ENCODE peak calls at places on chromosomes 7 and 10, in eight cellular contexts. One of them, this sample, is unnamed.

GRCh38 chr7:90111-91063 is 102.0 kb upstream of the FAM20C start:
- DNase-seq in mucosa of gallbladder: no peak
- DNase-seq in Ammon's horn: no peak
- DNase-seq in GM23338: no peak
- DNase-seq in CD8-positive, alpha-beta T cell: no peak
- DNase-seq in mesenteric fat pad: no peak
- DNase-seq in kidney glomerular epithelial cell: no peak
- DNase-seq in sigmoid colon: peak; percentile 65
- DNase-seq in this sample: peak; percentile 89

GRCh38 chr10:2137549-2138174 is 400.3 kb upstream of the ADARB2 start:
- DNase-seq in Ammon's horn: peak; percentile 17
- DNase-seq in mesenteric fat pad: no peak
- DNase-seq in kidney glomerular epithelial cell: peak; percentile 32
- DNase-seq in CD8-positive, alpha-beta T cell: no peak
- DNase-seq in mucosa of gallbladder: no peak
- DNase-seq in GM23338: peak; percentile 77
- DNase-seq in sigmoid colon: no peak
- DNase-seq in this sample: no peak

GRCh38 chr10:17676919-17677318 is 33.0 kb downstream of the STAM start:
- DNase-seq in mesenteric fat pad: no peak
- DNase-seq in CD8-positive, alpha-beta T cell: no peak
- DNase-seq in kidney glomerular epithelial cell: no peak
- DNase-seq in sigmoid colon: no peak
- DNase-seq in mucosa of gallbladder: no peak
- DNase-seq in GM23338: no peak
- DNase-seq in Ammon's horn: no peak
- DNase-seq in this sample: no peak

GRCh38 chr7:132065973-132066611 is 509.7 kb upstream of the PODXL start:
- DNase-seq in GM23338: no peak
- DNase-seq in Ammon's horn: peak; percentile 29
- DNase-seq in mesenteric fat pad: no peak
- DNase-seq in kidney glomerular epithelial cell: no peak
- DNase-seq in CD8-positive, alpha-beta T cell: no peak
- DNase-seq in mucosa of gallbladder: no peak
- DNase-seq in sigmoid colon: no peak
- DNase-seq in this sample: peak; percentile 18

GRCh38 chr7:130910949-130911944 is 177.2 kb upstream of the KLF14 start:
- DNase-seq in mesenteric fat pad: no peak
- DNase-seq in kidney glomerular epithelial cell: peak; percentile 72
- DNase-seq in sigmoid colon: no peak
- DNase-seq in GM23338: peak; percentile 76
- DNase-seq in Ammon's horn: no peak
- DNase-seq in mucosa of gallbladder: no peak
- DNase-seq in CD8-positive, alpha-beta T cell: peak; percentile 27
- DNase-seq in this sample: peak; percentile 79

GRCh38 chr7:30650455-30650854 is 31.8 kb downstream of the CRHR2 start:
- DNase-seq in kidney glomerular epithelial cell: no peak
- DNase-seq in GM23338: peak; percentile 36
- DNase-seq in CD8-positive, alpha-beta T cell: peak; percentile 40
- DNase-seq in mucosa of gallbladder: no peak
- DNase-seq in Ammon's horn: no peak
- DNase-seq in mesenteric fat pad: peak; percentile 37
- DNase-seq in sigmoid colon: peak; percentile 36
- DNase-seq in this sample: no peak

GRCh38 chr10:84194424-84195043 is at the start of gene CDHR1:
- DNase-seq in GM23338: peak; percentile 85
- DNase-seq in Ammon's horn: peak; percentile 50
- DNase-seq in CD8-positive, alpha-beta T cell: peak; percentile 68
- DNase-seq in sigmoid colon: peak; percentile 60
- DNase-seq in mucosa of gallbladder: no peak
- DNase-seq in mesenteric fat pad: no peak
- DNase-seq in kidney glomerular epithelial cell: peak; percentile 27
- DNase-seq in this sample: peak; percentile 15

GRCh38 chr7:129069021-129069420 is 14.1 kb upstream of the TNPO3 start:
- DNase-seq in mesenteric fat pad: no peak
- DNase-seq in Ammon's horn: no peak
- DNase-seq in sigmoid colon: no peak
- DNase-seq in GM23338: no peak
- DNase-seq in kidney glomerular epithelial cell: no peak
- DNase-seq in CD8-positive, alpha-beta T cell: no peak
- DNase-seq in mucosa of gallbladder: no peak
- DNase-seq in this sample: no peak

GRCh38 chr10:129761166-129761565 is 202.9 kb downstream of the EBF3 start:
- DNase-seq in mucosa of gallbladder: no peak
- DNase-seq in GM23338: no peak
- DNase-seq in mesenteric fat pad: peak; percentile 67
- DNase-seq in sigmoid colon: no peak
- DNase-seq in kidney glomerular epithelial cell: no peak
- DNase-seq in Ammon's horn: no peak
- DNase-seq in CD8-positive, alpha-beta T cell: peak; percentile 44
- DNase-seq in this sample: no peak

GRCh38 chr7:138186951-138187351 is 110.7 kb downstream of the AKR1D1 start:
- DNase-seq in GM23338: no peak
- DNase-seq in sigmoid colon: no peak
- DNase-seq in mucosa of gallbladder: no peak
- DNase-seq in kidney glomerular epithelial cell: peak; percentile 98
- DNase-seq in CD8-positive, alpha-beta T cell: no peak
- DNase-seq in Ammon's horn: peak; percentile 56
- DNase-seq in mesenteric fat pad: no peak
- DNase-seq in this sample: peak; percentile 30

GRCh38 chr7:80330434-80330833 is 181.4 kb downstream of the GNAT3 start:
- DNase-seq in CD8-positive, alpha-beta T cell: no peak
- DNase-seq in GM23338: no peak
- DNase-seq in mesenteric fat pad: no peak
- DNase-seq in mucosa of gallbladder: no peak
- DNase-seq in Ammon's horn: no peak
- DNase-seq in sigmoid colon: no peak
- DNase-seq in kidney glomerular epithelial cell: no peak
- DNase-seq in this sample: peak; percentile 60

GRCh38 chr7:129438839-129439640 is 4.8 kb downstream of the STRIP2 start:
- DNase-seq in sigmoid colon: no peak
- DNase-seq in GM23338: no peak
- DNase-seq in mucosa of gallbladder: no peak
- DNase-seq in mesenteric fat pad: no peak
- DNase-seq in kidney glomerular epithelial cell: peak; percentile 74
- DNase-seq in Ammon's horn: no peak
- DNase-seq in CD8-positive, alpha-beta T cell: no peak
- DNase-seq in this sample: peak; percentile 28

GRCh38 chr7:39228946-39229345 is 251.2 kb downstream of the POU6F2 start:
- DNase-seq in CD8-positive, alpha-beta T cell: no peak
- DNase-seq in GM23338: peak; percentile 42
- DNase-seq in mesenteric fat pad: no peak
- DNase-seq in mucosa of gallbladder: no peak
- DNase-seq in kidney glomerular epithelial cell: no peak
- DNase-seq in sigmoid colon: no peak
- DNase-seq in Ammon's horn: no peak
- DNase-seq in this sample: peak; percentile 6

GRCh38 chr10:7523656-7524055 is 112.8 kb upstream of the SFMBT2 start:
- DNase-seq in GM23338: no peak
- DNase-seq in mesenteric fat pad: no peak
- DNase-seq in Ammon's horn: no peak
- DNase-seq in mucosa of gallbladder: no peak
- DNase-seq in sigmoid colon: no peak
- DNase-seq in CD8-positive, alpha-beta T cell: no peak
- DNase-seq in kidney glomerular epithelial cell: no peak
- DNase-seq in this sample: no peak

GRCh38 chr7:18087031-18087686 is 59.5 kb upstream of the PRPS1L1 start:
- DNase-seq in Ammon's horn: peak; percentile 5
- DNase-seq in mucosa of gallbladder: no peak
- DNase-seq in GM23338: peak; percentile 64
- DNase-seq in sigmoid colon: no peak
- DNase-seq in kidney glomerular epithelial cell: no peak
- DNase-seq in CD8-positive, alpha-beta T cell: no peak
- DNase-seq in mesenteric fat pad: peak; percentile 89
- DNase-seq in this sample: peak; percentile 51